ENCODE peak calls at places on chromosome 9, in seven cellular contexts. J is GM12892, Q is GM12891, F is HCT116, O is breast epithelium, U is H1, Y is endothelial cell of umbilical vein. C is an unnamed sample.

GRCh38 chr9:94588681-94589080 is 4.9 kb downstream of the FBP2 start:
- DNase-seq in Q (no peak), U (no peak), F (no peak), J (no peak), O (no peak), Y (no peak), C (no peak)

GRCh38 chr9:22307013-22307711 is 139.5 kb upstream of the DMRTA1 start:
- DNase-seq in Y (peak), F (peak), O (no peak), J (no peak), U (no peak), Q (no peak), C (no peak)

GRCh38 chr9:120891255-120891954 is 14.4 kb upstream of the PHF19 start:
- DNase-seq in U (no peak), Q (no peak), O (no peak), Y (no peak), F (no peak), J (no peak), C (no peak)

GRCh38 chr9:37200572-37201005 is 80.2 kb downstream of the ZCCHC7 start:
- DNase-seq in Y (peak), U (no peak), O (no peak), J (no peak), Q (no peak), F (no peak), C (no peak)

GRCh38 chr9:30015073-30015472 is 2369.4 kb upstream of the ACO1 start:
- DNase-seq in Q (no peak), U (no peak), Y (no peak), O (no peak), F (no peak), J (no peak), C (no peak)

GRCh38 chr9:96222132-96222531 is 79.8 kb downstream of the HSD17B3 start:
- DNase-seq in F (no peak), U (no peak), J (no peak), Q (no peak), Y (no peak), O (no peak), C (no peak)

GRCh38 chr9:112044183-112044582 is 130.9 kb downstream of the SUSD1 start:
- DNase-seq in Y (no peak), J (no peak), Q (no peak), U (no peak), O (no peak), F (no peak), C (no peak)

GRCh38 chr9:15349892-15350761 is 43.1 kb upstream of the TTC39B start:
- DNase-seq in U (no peak), O (no peak), J (no peak), F (no peak), Y (no peak), Q (no peak), C (no peak)

GRCh38 chr9:93212409-93212808 is 28.5 kb downstream of the WNK2 start:
- DNase-seq in Q (no peak), J (no peak), F (no peak), Y (no peak), O (no peak), U (no peak), C (no peak)

GRCh38 chr9:116137010-116137409 is 16.6 kb upstream of the PAPPA start:
- DNase-seq in Y (no peak), F (no peak), U (no peak), O (no peak), J (no peak), Q (no peak), C (no peak)

GRCh38 chr9:126705767-126706697 is 92.3 kb downstream of the LMX1B start:
- DNase-seq in Q (peak), J (no peak), F (peak), O (peak), U (peak), Y (peak), C (no peak)

GRCh38 chr9:117411547-117411946 is 3.3 kb downstream of the ASTN2 start:
- DNase-seq in U (no peak), Q (peak), O (no peak), F (no peak), Y (no peak), J (peak), C (no peak)

DNA sequence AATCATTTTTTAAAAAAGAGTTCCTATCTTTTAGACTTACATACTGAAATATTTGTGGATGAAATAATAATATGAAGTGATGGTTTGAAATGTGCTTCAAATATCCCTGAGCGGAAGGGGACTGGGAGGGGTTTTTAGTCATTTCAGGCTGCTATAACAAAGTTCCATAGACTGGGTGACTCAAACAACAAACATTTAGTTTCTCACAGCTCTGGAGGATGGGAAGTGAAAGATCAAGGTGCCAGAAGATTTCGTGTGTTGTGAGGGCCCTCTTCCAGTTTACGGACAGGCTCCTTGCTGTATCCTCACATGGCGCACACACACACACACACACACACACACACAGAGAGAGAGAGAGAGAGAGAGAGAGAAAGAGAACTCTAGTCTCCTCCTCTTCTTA is 27.1 kb upstream of the TEX10 start:
- DNase-seq in U (no peak), J (no peak), F (no peak), Y (no peak), Q (no peak), O (no peak), C (no peak)
- TF ChIP-seq POLR2A in U (no peak), J (no peak), F (no peak), Y (no peak), Q (no peak), O (no peak), C (no peak)

GRCh38 chr9:76297721-76298239 is 96.4 kb downstream of the RFK start:
- DNase-seq in O (peak), U (no peak), Y (no peak), Q (no peak), F (no peak), J (no peak), C (peak)
- TF ChIP-seq POLR2AphosphoS5 in O (peak), U (no peak), Y (no peak), Q (no peak), F (no peak), J (no peak), C (no peak)

GRCh38 chr9:128067898-128068655 is at the start of gene SLC25A25:
- DNase-seq in Y (peak), Q (peak), J (peak), U (peak), O (peak), F (peak), C (peak)
- TF ChIP-seq POLR2A in Y (peak), Q (no peak), J (peak), U (no peak), O (no peak), F (no peak), C (peak)

DNA sequence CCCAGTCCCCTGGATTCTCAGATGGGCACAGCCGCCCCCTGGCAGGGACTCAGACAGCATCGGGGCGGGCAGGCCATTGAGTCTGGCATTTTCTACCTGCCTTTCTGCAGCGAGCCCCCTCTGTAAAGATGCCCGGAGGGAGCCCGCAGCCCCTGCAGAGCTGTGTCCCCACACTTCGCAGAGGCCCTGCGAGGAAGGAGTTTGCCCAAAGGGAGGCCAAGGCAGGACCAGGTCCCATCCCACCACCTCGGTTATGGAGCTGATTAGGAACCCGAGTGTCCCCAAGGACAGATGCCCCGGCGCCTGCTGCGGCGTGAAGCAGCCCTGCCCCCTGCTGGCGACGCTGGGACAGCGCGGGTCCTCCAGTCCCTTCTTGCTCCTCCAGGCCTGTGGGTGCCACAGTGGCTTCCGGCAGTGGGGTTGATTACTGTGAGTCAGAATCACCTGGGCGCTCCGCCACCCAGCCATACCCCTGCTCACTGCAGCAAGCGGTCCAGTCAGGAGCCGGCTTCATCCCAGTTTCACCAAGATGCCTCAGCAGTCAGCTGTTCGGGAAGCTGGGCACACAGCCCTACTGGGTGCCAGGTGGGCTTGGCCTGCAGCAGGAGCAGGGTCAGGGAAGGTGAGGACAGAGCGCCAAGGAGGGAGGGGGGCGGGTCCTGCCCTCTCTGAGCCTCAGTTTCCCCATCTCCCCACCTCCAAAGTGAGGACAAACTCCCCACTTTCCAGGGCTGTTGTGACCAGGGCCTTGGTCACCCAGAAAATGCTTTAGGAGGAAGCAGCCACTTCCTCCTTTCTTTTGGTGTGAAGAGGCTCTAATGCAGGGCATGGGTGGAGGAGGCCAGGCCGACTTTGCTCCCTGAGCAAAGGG is 117.1 kb downstream of the RXRA start:
- DNase-seq in Y (peak), Q (peak), F (peak), U (peak), O (peak), J (peak), C (peak)
- TF ChIP-seq POLR2AphosphoS5 in Y (peak), Q (no peak), F (no peak), U (no peak), O (peak), J (no peak), C (peak)

GRCh38 chr9:129412814-129413536 is 207.9 kb downstream of the C9orf50 start:
- DNase-seq in Y (peak), O (peak), J (no peak), U (no peak), F (no peak), Q (peak), C (peak)
- TF ChIP-seq POLR2A in Y (no peak), O (no peak), J (no peak), U (no peak), F (no peak), Q (no peak), C (no peak)

GRCh38 chr9:35406183-35406959 is 83.5 kb upstream of the RUSC2 start:
- DNase-seq in Y (no peak), U (peak), Q (no peak), J (no peak), O (no peak), F (no peak), C (no peak)
- TF ChIP-seq POLR2AphosphoS5 in Y (no peak), U (peak), Q (no peak), J (no peak), O (no peak), F (no peak), C (no peak)

GRCh38 chr9:78235771-78236510 is at the start of gene CEP78:
- DNase-seq in Q (peak), J (peak), F (peak), U (peak), Y (peak), O (peak), C (peak)
- TF ChIP-seq POLR2A in Q (peak), J (peak), F (peak), U (peak), Y (peak), O (peak), C (no peak)

DNA sequence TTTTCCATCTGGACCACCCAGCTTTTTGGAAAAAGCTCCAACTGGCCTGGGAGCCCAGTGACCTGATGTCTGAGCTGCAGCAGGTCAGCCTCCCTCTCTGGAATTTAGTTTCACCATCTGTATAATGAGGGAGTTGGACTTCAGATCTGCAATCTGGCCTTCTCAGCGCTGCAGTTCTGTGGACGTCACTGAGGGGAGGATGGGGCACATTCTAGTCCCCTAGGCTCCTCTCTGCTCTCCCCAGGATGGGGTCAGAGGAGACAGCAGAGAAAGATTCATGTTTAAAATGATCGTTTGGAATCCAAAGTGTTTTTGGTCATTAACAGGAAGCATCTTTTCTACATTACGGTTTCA is 10.2 kb downstream of the OR13J1 start:
- DNase-seq in F (no peak), U (no peak), Y (no peak), J (no peak), Q (no peak), O (no peak), C (no peak)
- TF ChIP-seq POLR2AphosphoS5 in F (no peak), U (no peak), Y (no peak), J (no peak), Q (no peak), O (no peak), C (no peak)

DNA sequence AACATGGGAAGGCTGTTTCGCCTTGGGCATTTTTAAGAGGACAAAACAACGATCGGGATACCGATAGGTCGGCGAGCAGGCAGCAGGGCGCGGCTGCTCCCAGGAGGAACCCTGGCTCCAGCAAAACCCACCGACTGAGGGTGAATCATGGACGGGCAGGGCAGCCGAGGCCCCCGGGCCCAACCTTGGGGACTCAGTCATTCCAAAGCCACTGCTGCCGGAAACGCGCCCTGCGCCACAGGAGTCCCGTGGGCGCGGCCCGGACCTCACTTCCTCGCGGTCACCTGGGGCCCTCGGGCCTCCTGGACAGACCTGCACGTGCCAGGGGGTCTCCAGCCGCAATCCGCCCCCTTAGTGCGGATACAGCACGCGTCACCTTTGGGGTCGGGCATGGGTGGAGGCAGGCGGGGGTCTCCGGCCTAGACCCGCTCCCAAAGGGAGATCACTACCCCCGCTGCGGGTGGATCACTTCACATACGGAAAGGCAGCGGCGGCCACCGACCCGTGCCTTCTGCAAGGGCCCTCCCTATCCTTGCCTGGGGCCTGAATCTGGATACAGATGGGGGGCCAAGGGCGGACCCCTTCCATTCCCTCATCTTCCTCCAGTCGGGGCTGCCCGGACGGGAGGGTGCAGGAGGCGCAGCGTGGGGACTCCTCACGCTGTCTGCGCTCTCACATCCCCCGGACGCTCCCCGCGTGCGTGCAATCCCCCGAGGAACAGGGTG is 728 bp downstream of the TXN start:
- DNase-seq in Y (peak), J (peak), Q (peak), U (no peak), F (no peak), O (peak), C (peak)
- TF ChIP-seq POLR2A in Y (no peak), J (peak), Q (no peak), U (no peak), F (no peak), O (peak), C (no peak)

GRCh38 chr9:86519216-86519615 is 165.0 kb upstream of the TUT7 start:
- DNase-seq in Q (no peak), Y (no peak), U (no peak), F (no peak), O (no peak), J (no peak), C (no peak)
- TF ChIP-seq POLR2AphosphoS5 in Q (no peak), Y (no peak), U (no peak), F (no peak), O (no peak), J (no peak), C (no peak)

C was measured in suprapubic skin.